ENCODE peak calls at places on chromosomes 5 and 9, in seven cellular contexts. D is GM23248, M is smooth muscle cell of the brain vasculature, C is brain microvascular endothelial cell, X is neuronal stem cell, T is GM10248, B is cardiac fibroblast. R is an unnamed sample.

GRCh38 chr5:157186309-157187045 is 5.8 kb downstream of the ITK start:
- DNase-seq in D (no peak), M (no peak), C (no peak), X (no peak), T (no peak), B (no peak), R (no peak)

GRCh38 chr5:40441733-40442132 is 238.0 kb upstream of the PTGER4 start:
- DNase-seq in D (no peak), M (no peak), C (no peak), X (no peak), T (peak; percentile 10), B (no peak), R (no peak)

GRCh38 chr5:35004200-35004599 is 43.5 kb downstream of the AGXT2 start:
- DNase-seq in D (no peak), M (no peak), C (no peak), X (no peak), T (no peak), B (no peak), R (no peak)

GRCh38 chr5:59673438-59674058 is 220.0 kb downstream of the PDE4D start:
- DNase-seq in D (peak; percentile 69), M (peak; percentile 35), C (peak; percentile 27), X (peak; percentile 35), T (peak; percentile 22), B (peak; percentile 75), R (no peak)

GRCh38 chr9:135241381-135242380 is 154.2 kb downstream of the OLFM1 start:
- DNase-seq in D (no peak), M (no peak), C (no peak), X (no peak), T (no peak), B (no peak), R (no peak)

GRCh38 chr9:136572596-136573313 is 26.9 kb upstream of the NOTCH1 start:
- DNase-seq in D (no peak), M (no peak), C (no peak), X (no peak), T (no peak), B (no peak), R (no peak)

GRCh38 chr5:13943691-13944090 is 797 bp downstream of the DNAH5 start:
- DNase-seq in D (no peak), M (no peak), C (no peak), X (no peak), T (no peak), B (no peak), R (no peak)

GRCh38 chr9:38311382-38312270 is 80.9 kb upstream of the ALDH1B1 start:
- DNase-seq in D (no peak), M (no peak), C (no peak), X (no peak), T (no peak), B (no peak), R (peak; percentile 24)

GRCh38 chr5:14134086-14134485 is 9.1 kb upstream of the TRIO start:
- DNase-seq in D (no peak), M (no peak), C (no peak), X (no peak), T (no peak), B (no peak), R (no peak)

GRCh38 chr5:10775646-10776045 is 14.6 kb upstream of the DAP start:
- DNase-seq in D (no peak), M (no peak), C (no peak), X (no peak), T (peak; percentile 28), B (no peak), R (no peak)

GRCh38 chr9:444528-444927 is 229.9 kb downstream of the DOCK8 start:
- DNase-seq in D (no peak), M (no peak), C (no peak), X (no peak), T (no peak), B (no peak), R (no peak)

GRCh38 chr9:32873546-32873945 is 90.2 kb downstream of the TMEM215 start:
- DNase-seq in D (peak; percentile 27), M (no peak), C (no peak), X (no peak), T (no peak), B (no peak), R (no peak)

R was measured in upper lobe of left lung.